ENCODE peak calls at places on chromosomes 1 and 21, in five cellular contexts. One of them, this sample, is unnamed.

GRCh38 chr1:171142451-171143121 is 42.5 kb upstream of the FMO2 start:
- DNase-seq in AML-193: no peak
- DNase-seq in NCI-H1092 treated with DMSO at 0.1 percent for 48 hours: peak
- DNase-seq in GM04504: peak
- DNase-seq in activated CD4-positive, alpha-beta T cell treated with anti-CD3 and anti-CD28 coated beads, Interleukin-2, amount 50 U/mL, for 24 hours: no peak
- DNase-seq in this sample: peak

GRCh38 chr1:1554926-1555915 is 14.8 kb upstream of the TMEM240 start:
- DNase-seq in AML-193: no peak
- DNase-seq in NCI-H1092 treated with DMSO at 0.1 percent for 48 hours: no peak
- DNase-seq in GM04504: peak
- DNase-seq in activated CD4-positive, alpha-beta T cell treated with anti-CD3 and anti-CD28 coated beads, Interleukin-2, amount 50 U/mL, for 24 hours: no peak
- DNase-seq in this sample: no peak

GRCh38 chr1:219537182-219537581 is 75.7 kb downstream of the ZC3H11B start:
- DNase-seq in AML-193: no peak
- DNase-seq in NCI-H1092 treated with DMSO at 0.1 percent for 48 hours: no peak
- DNase-seq in GM04504: no peak
- DNase-seq in activated CD4-positive, alpha-beta T cell treated with anti-CD3 and anti-CD28 coated beads, Interleukin-2, amount 50 U/mL, for 24 hours: no peak
- DNase-seq in this sample: no peak

GRCh38 chr1:145845144-145845513 is 301 bp upstream of the NUDT17 start:
- DNase-seq in AML-193: peak
- DNase-seq in NCI-H1092 treated with DMSO at 0.1 percent for 48 hours: no peak
- DNase-seq in GM04504: no peak
- DNase-seq in activated CD4-positive, alpha-beta T cell treated with anti-CD3 and anti-CD28 coated beads, Interleukin-2, amount 50 U/mL, for 24 hours: no peak
- DNase-seq in this sample: no peak

GRCh38 chr1:174448531-174448883 is 743 bp downstream of the GPR52 start:
- DNase-seq in AML-193: no peak
- DNase-seq in NCI-H1092 treated with DMSO at 0.1 percent for 48 hours: peak
- DNase-seq in GM04504: no peak
- DNase-seq in activated CD4-positive, alpha-beta T cell treated with anti-CD3 and anti-CD28 coated beads, Interleukin-2, amount 50 U/mL, for 24 hours: no peak
- DNase-seq in this sample: no peak

GRCh38 chr1:110588486-110588885 is 17.7 kb downstream of the KCNA2 start:
- DNase-seq in AML-193: no peak
- DNase-seq in NCI-H1092 treated with DMSO at 0.1 percent for 48 hours: no peak
- DNase-seq in GM04504: no peak
- DNase-seq in activated CD4-positive, alpha-beta T cell treated with anti-CD3 and anti-CD28 coated beads, Interleukin-2, amount 50 U/mL, for 24 hours: no peak
- DNase-seq in this sample: no peak

GRCh38 chr1:223363856-223364684 is at the start of gene SUSD4:
- DNase-seq in AML-193: no peak
- DNase-seq in NCI-H1092 treated with DMSO at 0.1 percent for 48 hours: peak
- DNase-seq in GM04504: no peak
- DNase-seq in activated CD4-positive, alpha-beta T cell treated with anti-CD3 and anti-CD28 coated beads, Interleukin-2, amount 50 U/mL, for 24 hours: peak
- DNase-seq in this sample: peak

GRCh38 chr1:227937531-227938145 is 10.1 kb downstream of the WNT9A start:
- DNase-seq in AML-193: no peak
- DNase-seq in NCI-H1092 treated with DMSO at 0.1 percent for 48 hours: no peak
- DNase-seq in GM04504: no peak
- DNase-seq in activated CD4-positive, alpha-beta T cell treated with anti-CD3 and anti-CD28 coated beads, Interleukin-2, amount 50 U/mL, for 24 hours: no peak
- DNase-seq in this sample: no peak

GRCh38 chr1:201970334-201971159 is 11.9 kb upstream of the RNPEP start:
- DNase-seq in AML-193: no peak
- DNase-seq in NCI-H1092 treated with DMSO at 0.1 percent for 48 hours: no peak
- DNase-seq in GM04504: no peak
- DNase-seq in activated CD4-positive, alpha-beta T cell treated with anti-CD3 and anti-CD28 coated beads, Interleukin-2, amount 50 U/mL, for 24 hours: no peak
- DNase-seq in this sample: no peak

GRCh38 chr1:25922633-25923567 is 16.7 kb upstream of the STMN1 start:
- DNase-seq in AML-193: peak
- DNase-seq in NCI-H1092 treated with DMSO at 0.1 percent for 48 hours: peak
- DNase-seq in GM04504: no peak
- DNase-seq in activated CD4-positive, alpha-beta T cell treated with anti-CD3 and anti-CD28 coated beads, Interleukin-2, amount 50 U/mL, for 24 hours: peak
- DNase-seq in this sample: peak

GRCh38 chr21:40421121-40421520 is 425.8 kb downstream of the DSCAM start:
- DNase-seq in AML-193: no peak
- DNase-seq in NCI-H1092 treated with DMSO at 0.1 percent for 48 hours: no peak
- DNase-seq in GM04504: no peak
- DNase-seq in activated CD4-positive, alpha-beta T cell treated with anti-CD3 and anti-CD28 coated beads, Interleukin-2, amount 50 U/mL, for 24 hours: no peak
- DNase-seq in this sample: no peak

GRCh38 chr1:15328785-15329480 is 80.8 kb upstream of the EFHD2 start:
- DNase-seq in AML-193: no peak
- DNase-seq in NCI-H1092 treated with DMSO at 0.1 percent for 48 hours: peak
- DNase-seq in GM04504: no peak
- DNase-seq in activated CD4-positive, alpha-beta T cell treated with anti-CD3 and anti-CD28 coated beads, Interleukin-2, amount 50 U/mL, for 24 hours: no peak
- DNase-seq in this sample: peak

GRCh38 chr1:99738858-99739465 is 27.5 kb downstream of the FRRS1 start:
- DNase-seq in AML-193: no peak
- DNase-seq in NCI-H1092 treated with DMSO at 0.1 percent for 48 hours: no peak
- DNase-seq in GM04504: no peak
- DNase-seq in activated CD4-positive, alpha-beta T cell treated with anti-CD3 and anti-CD28 coated beads, Interleukin-2, amount 50 U/mL, for 24 hours: no peak
- DNase-seq in this sample: no peak

GRCh38 chr1:112643080-112643479 is 23.4 kb downstream of the CAPZA1 start:
- DNase-seq in AML-193: no peak
- DNase-seq in NCI-H1092 treated with DMSO at 0.1 percent for 48 hours: no peak
- DNase-seq in GM04504: no peak
- DNase-seq in activated CD4-positive, alpha-beta T cell treated with anti-CD3 and anti-CD28 coated beads, Interleukin-2, amount 50 U/mL, for 24 hours: no peak
- DNase-seq in this sample: no peak

GRCh38 chr1:180123463-180123936 is 31.2 kb upstream of the QSOX1 start:
- DNase-seq in AML-193: no peak
- DNase-seq in NCI-H1092 treated with DMSO at 0.1 percent for 48 hours: no peak
- DNase-seq in GM04504: peak
- DNase-seq in activated CD4-positive, alpha-beta T cell treated with anti-CD3 and anti-CD28 coated beads, Interleukin-2, amount 50 U/mL, for 24 hours: no peak
- DNase-seq in this sample: no peak

GRCh38 chr1:180571060-180571831 is 12.5 kb downstream of the OVAAL start:
- DNase-seq in AML-193: no peak
- DNase-seq in NCI-H1092 treated with DMSO at 0.1 percent for 48 hours: no peak
- DNase-seq in GM04504: no peak
- DNase-seq in activated CD4-positive, alpha-beta T cell treated with anti-CD3 and anti-CD28 coated beads, Interleukin-2, amount 50 U/mL, for 24 hours: no peak
- DNase-seq in this sample: no peak

GRCh38 chr1:213669964-213670691 is 317.6 kb upstream of the PROX1 start:
- DNase-seq in AML-193: no peak
- DNase-seq in NCI-H1092 treated with DMSO at 0.1 percent for 48 hours: peak
- DNase-seq in GM04504: no peak
- DNase-seq in activated CD4-positive, alpha-beta T cell treated with anti-CD3 and anti-CD28 coated beads, Interleukin-2, amount 50 U/mL, for 24 hours: no peak
- DNase-seq in this sample: no peak

GRCh38 chr1:34779526-34779925 is 1.5 kb upstream of the GJB3 start:
- DNase-seq in AML-193: no peak
- DNase-seq in NCI-H1092 treated with DMSO at 0.1 percent for 48 hours: no peak
- DNase-seq in GM04504: no peak
- DNase-seq in activated CD4-positive, alpha-beta T cell treated with anti-CD3 and anti-CD28 coated beads, Interleukin-2, amount 50 U/mL, for 24 hours: no peak
- DNase-seq in this sample: no peak

GRCh38 chr1:45995298-45995697 is 137.1 kb downstream of the PIK3R3 start:
- DNase-seq in AML-193: no peak
- DNase-seq in NCI-H1092 treated with DMSO at 0.1 percent for 48 hours: no peak
- DNase-seq in GM04504: no peak
- DNase-seq in activated CD4-positive, alpha-beta T cell treated with anti-CD3 and anti-CD28 coated beads, Interleukin-2, amount 50 U/mL, for 24 hours: no peak
- DNase-seq in this sample: no peak

GRCh38 chr1:33473900-33474299 is 1.5 kb downstream of the ZSCAN20 start:
- DNase-seq in AML-193: no peak
- DNase-seq in NCI-H1092 treated with DMSO at 0.1 percent for 48 hours: no peak
- DNase-seq in GM04504: no peak
- DNase-seq in activated CD4-positive, alpha-beta T cell treated with anti-CD3 and anti-CD28 coated beads, Interleukin-2, amount 50 U/mL, for 24 hours: no peak
- DNase-seq in this sample: peak

GRCh38 chr1:180085331-180085730 is 69.3 kb upstream of the QSOX1 start:
- DNase-seq in AML-193: no peak
- DNase-seq in NCI-H1092 treated with DMSO at 0.1 percent for 48 hours: no peak
- DNase-seq in GM04504: no peak
- DNase-seq in activated CD4-positive, alpha-beta T cell treated with anti-CD3 and anti-CD28 coated beads, Interleukin-2, amount 50 U/mL, for 24 hours: no peak
- DNase-seq in this sample: no peak

GRCh38 chr1:2330511-2331199 is 60.7 kb downstream of the MORN1 start:
- DNase-seq in AML-193: no peak
- DNase-seq in NCI-H1092 treated with DMSO at 0.1 percent for 48 hours: no peak
- DNase-seq in GM04504: peak
- DNase-seq in activated CD4-positive, alpha-beta T cell treated with anti-CD3 and anti-CD28 coated beads, Interleukin-2, amount 50 U/mL, for 24 hours: no peak
- DNase-seq in this sample: no peak

GRCh38 chr1:47030170-47030805 is 6.8 kb downstream of the CYP4X1 start:
- DNase-seq in AML-193: no peak
- DNase-seq in NCI-H1092 treated with DMSO at 0.1 percent for 48 hours: no peak
- DNase-seq in GM04504: no peak
- DNase-seq in activated CD4-positive, alpha-beta T cell treated with anti-CD3 and anti-CD28 coated beads, Interleukin-2, amount 50 U/mL, for 24 hours: no peak
- DNase-seq in this sample: no peak

GRCh38 chr1:224084867-224085266 is 29.0 kb upstream of the FBXO28 start:
- DNase-seq in AML-193: no peak
- DNase-seq in NCI-H1092 treated with DMSO at 0.1 percent for 48 hours: no peak
- DNase-seq in GM04504: no peak
- DNase-seq in activated CD4-positive, alpha-beta T cell treated with anti-CD3 and anti-CD28 coated beads, Interleukin-2, amount 50 U/mL, for 24 hours: no peak
- DNase-seq in this sample: no peak

GRCh38 chr1:116287341-116288200 is 85.5 kb upstream of the ATP1A1 start:
- DNase-seq in AML-193: no peak
- DNase-seq in NCI-H1092 treated with DMSO at 0.1 percent for 48 hours: peak
- DNase-seq in GM04504: no peak
- DNase-seq in activated CD4-positive, alpha-beta T cell treated with anti-CD3 and anti-CD28 coated beads, Interleukin-2, amount 50 U/mL, for 24 hours: no peak
- DNase-seq in this sample: no peak

GRCh38 chr21:35976481-35976880 is 83.8 kb downstream of the SETD4 start:
- DNase-seq in AML-193: no peak
- DNase-seq in NCI-H1092 treated with DMSO at 0.1 percent for 48 hours: no peak
- DNase-seq in GM04504: no peak
- DNase-seq in activated CD4-positive, alpha-beta T cell treated with anti-CD3 and anti-CD28 coated beads, Interleukin-2, amount 50 U/mL, for 24 hours: no peak
- DNase-seq in this sample: no peak

GRCh38 chr1:200916681-200917080 is 22.0 kb downstream of the INAVA start:
- DNase-seq in AML-193: no peak
- DNase-seq in NCI-H1092 treated with DMSO at 0.1 percent for 48 hours: no peak
- DNase-seq in GM04504: no peak
- DNase-seq in activated CD4-positive, alpha-beta T cell treated with anti-CD3 and anti-CD28 coated beads, Interleukin-2, amount 50 U/mL, for 24 hours: no peak
- DNase-seq in this sample: no peak

GRCh38 chr1:227072991-227073390 is 132.9 kb downstream of the COQ8A start:
- DNase-seq in AML-193: no peak
- DNase-seq in NCI-H1092 treated with DMSO at 0.1 percent for 48 hours: no peak
- DNase-seq in GM04504: no peak
- DNase-seq in activated CD4-positive, alpha-beta T cell treated with anti-CD3 and anti-CD28 coated beads, Interleukin-2, amount 50 U/mL, for 24 hours: no peak
- DNase-seq in this sample: no peak

GRCh38 chr21:34801519-34802132 is 132.8 kb downstream of the CLIC6 start:
- DNase-seq in AML-193: no peak
- DNase-seq in NCI-H1092 treated with DMSO at 0.1 percent for 48 hours: peak
- DNase-seq in GM04504: no peak
- DNase-seq in activated CD4-positive, alpha-beta T cell treated with anti-CD3 and anti-CD28 coated beads, Interleukin-2, amount 50 U/mL, for 24 hours: no peak
- DNase-seq in this sample: no peak

GRCh38 chr1:198157847-198158765 is 1.3 kb downstream of the NEK7 start:
- DNase-seq in AML-193: peak
- DNase-seq in NCI-H1092 treated with DMSO at 0.1 percent for 48 hours: peak
- DNase-seq in GM04504: no peak
- DNase-seq in activated CD4-positive, alpha-beta T cell treated with anti-CD3 and anti-CD28 coated beads, Interleukin-2, amount 50 U/mL, for 24 hours: no peak
- DNase-seq in this sample: no peak

GRCh38 chr1:22388666-22389455 is 62.8 kb upstream of the ZBTB40 start:
- DNase-seq in AML-193: no peak
- DNase-seq in NCI-H1092 treated with DMSO at 0.1 percent for 48 hours: no peak
- DNase-seq in GM04504: peak
- DNase-seq in activated CD4-positive, alpha-beta T cell treated with anti-CD3 and anti-CD28 coated beads, Interleukin-2, amount 50 U/mL, for 24 hours: no peak
- DNase-seq in this sample: no peak

GRCh38 chr1:188237573-188238353 is 1409.0 kb downstream of the PLA2G4A start:
- DNase-seq in AML-193: no peak
- DNase-seq in NCI-H1092 treated with DMSO at 0.1 percent for 48 hours: no peak
- DNase-seq in GM04504: no peak
- DNase-seq in activated CD4-positive, alpha-beta T cell treated with anti-CD3 and anti-CD28 coated beads, Interleukin-2, amount 50 U/mL, for 24 hours: no peak
- DNase-seq in this sample: no peak

GRCh38 chr1:208510192-208510952 is 266.2 kb upstream of the PLXNA2 start:
- DNase-seq in AML-193: no peak
- DNase-seq in NCI-H1092 treated with DMSO at 0.1 percent for 48 hours: no peak
- DNase-seq in GM04504: peak
- DNase-seq in activated CD4-positive, alpha-beta T cell treated with anti-CD3 and anti-CD28 coated beads, Interleukin-2, amount 50 U/mL, for 24 hours: no peak
- DNase-seq in this sample: no peak

GRCh38 chr1:53557830-53558784 is 98.9 kb downstream of the DMRTB1 start:
- DNase-seq in AML-193: no peak
- DNase-seq in NCI-H1092 treated with DMSO at 0.1 percent for 48 hours: no peak
- DNase-seq in GM04504: no peak
- DNase-seq in activated CD4-positive, alpha-beta T cell treated with anti-CD3 and anti-CD28 coated beads, Interleukin-2, amount 50 U/mL, for 24 hours: no peak
- DNase-seq in this sample: no peak

GRCh38 chr1:201229095-201229494 is 38.5 kb downstream of the IGFN1 start:
- DNase-seq in AML-193: no peak
- DNase-seq in NCI-H1092 treated with DMSO at 0.1 percent for 48 hours: no peak
- DNase-seq in GM04504: no peak
- DNase-seq in activated CD4-positive, alpha-beta T cell treated with anti-CD3 and anti-CD28 coated beads, Interleukin-2, amount 50 U/mL, for 24 hours: no peak
- DNase-seq in this sample: no peak

GRCh38 chr1:32413507-32414185 is 19.4 kb upstream of the BSDC1 start:
- DNase-seq in AML-193: peak
- DNase-seq in NCI-H1092 treated with DMSO at 0.1 percent for 48 hours: peak
- DNase-seq in GM04504: peak
- DNase-seq in activated CD4-positive, alpha-beta T cell treated with anti-CD3 and anti-CD28 coated beads, Interleukin-2, amount 50 U/mL, for 24 hours: peak
- DNase-seq in this sample: peak

GRCh38 chr1:42340093-42340492 is 5.1 kb upstream of the FOXJ3 start:
- DNase-seq in AML-193: no peak
- DNase-seq in NCI-H1092 treated with DMSO at 0.1 percent for 48 hours: peak
- DNase-seq in GM04504: no peak
- DNase-seq in activated CD4-positive, alpha-beta T cell treated with anti-CD3 and anti-CD28 coated beads, Interleukin-2, amount 50 U/mL, for 24 hours: no peak
- DNase-seq in this sample: no peak

GRCh38 chr1:160830321-160831153 is 32.1 kb downstream of the CD244 start:
- DNase-seq in AML-193: peak
- DNase-seq in NCI-H1092 treated with DMSO at 0.1 percent for 48 hours: peak
- DNase-seq in GM04504: no peak
- DNase-seq in activated CD4-positive, alpha-beta T cell treated with anti-CD3 and anti-CD28 coated beads, Interleukin-2, amount 50 U/mL, for 24 hours: peak
- DNase-seq in this sample: peak

GRCh38 chr21:44087426-44088400 is 19.5 kb upstream of the PWP2 start:
- DNase-seq in AML-193: no peak
- DNase-seq in NCI-H1092 treated with DMSO at 0.1 percent for 48 hours: no peak
- DNase-seq in GM04504: no peak
- DNase-seq in activated CD4-positive, alpha-beta T cell treated with anti-CD3 and anti-CD28 coated beads, Interleukin-2, amount 50 U/mL, for 24 hours: no peak
- DNase-seq in this sample: no peak

This sample was measured in heart right ventricle.